ENCODE peak calls at places on chromosomes 4 and X, in five cellular contexts. A, S, F, H and T are unnamed samples.

GRCh38 chr4:80072607-80073361 is at the start of gene ANTXR2:
- DNase-seq in A (peak), S (peak), F (peak), H (peak), T (peak)

GRCh38 chrX:2521092-2521926 is 20.5 kb upstream of the DHRSX start:
- DNase-seq in A (no peak), S (no peak), F (no peak), H (no peak), T (no peak)

GRCh38 chr4:5809216-5809776 is 83.6 kb downstream of the CRMP1 start:
- DNase-seq in A (no peak), S (no peak), F (no peak), H (no peak), T (no peak)

GRCh38 chr4:90121961-90122748 is 5.0 kb upstream of the CCSER1 start:
- DNase-seq in A (no peak), S (no peak), F (no peak), H (no peak), T (no peak)

GRCh38 chrX:43836435-43837184 is 45.6 kb downstream of the MAOB start:
- DNase-seq in A (no peak), S (no peak), F (peak), H (peak), T (no peak)

GRCh38 chr4:16079046-16079445 is 4.8 kb downstream of the PROM1 start:
- DNase-seq in A (no peak), S (no peak), F (no peak), H (no peak), T (no peak)

GRCh38 chr4:52076731-52077130 is 25.6 kb downstream of the SPATA18 start:
- DNase-seq in A (no peak), S (no peak), F (no peak), H (peak), T (no peak)

GRCh38 chr4:2805712-2806391 is 13.0 kb downstream of the SH3BP2 start:
- DNase-seq in A (peak), S (no peak), F (peak), H (no peak), T (no peak)

GRCh38 chrX:131830400-131831184 is 192.5 kb upstream of the STK26 start:
- DNase-seq in A (peak), S (peak), F (peak), H (peak), T (peak)

GRCh38 chr4:48635310-48635709 is 144.8 kb downstream of the FRYL start:
- DNase-seq in A (no peak), S (no peak), F (peak), H (no peak), T (no peak)

GRCh38 chrX:71227370-71228062 is 4.5 kb downstream of the GJB1 start:
- DNase-seq in A (no peak), S (no peak), F (no peak), H (no peak), T (no peak)

GRCh38 chr4:139555705-139556070 is 331 bp downstream of the SETD7 start:
- DNase-seq in A (peak), S (no peak), F (no peak), H (no peak), T (no peak)

GRCh38 chrX:53682885-53683555 is 3.5 kb downstream of the HUWE1 start:
- DNase-seq in A (no peak), S (no peak), F (peak), H (peak), T (peak)

GRCh38 chrX:135477576-135477975 is 42.9 kb upstream of the INTS6L start:
- DNase-seq in A (peak), S (peak), F (peak), H (peak), T (peak)

GRCh38 chr4:176319237-176319703 is 496 bp upstream of the SPCS3 start:
- DNase-seq in A (no peak), S (no peak), F (no peak), H (no peak), T (no peak)

GRCh38 chr4:176134670-176135069 is 60.7 kb downstream of the SPATA4 start:
- DNase-seq in A (no peak), S (no peak), F (no peak), H (no peak), T (no peak)

GRCh38 chr4:22338806-22339205 is 177.1 kb downstream of the ADGRA3 start:
- DNase-seq in A (no peak), S (no peak), F (no peak), H (no peak), T (no peak)

GRCh38 chrX:14030248-14030592 is 528 bp upstream of the GEMIN8 start:
- DNase-seq in A (no peak), S (no peak), F (peak), H (no peak), T (peak)

GRCh38 chrX:132257116-132257515 is 37.9 kb upstream of the RAP2C start:
- DNase-seq in A (no peak), S (no peak), F (peak), H (no peak), T (peak)

GRCh38 chrX:115266300-115266699 is 23.2 kb upstream of the LUZP4 start:
- DNase-seq in A (no peak), S (no peak), F (no peak), H (no peak), T (no peak)

GRCh38 chr4:77631276-77631675 is 25.7 kb downstream of the CXCL13 start:
- DNase-seq in A (no peak), S (no peak), F (no peak), H (no peak), T (no peak)

GRCh38 chr4:140641105-140641555 is 72.4 kb upstream of the UCP1 start:
- DNase-seq in A (no peak), S (no peak), F (no peak), H (no peak), T (no peak)

GRCh38 chr4:15895517-15895916 is 43.0 kb downstream of the FGFBP1 start:
- DNase-seq in A (no peak), S (no peak), F (no peak), H (no peak), T (no peak)

GRCh38 chr4:186855111-186855510 is 131.5 kb upstream of the FAT1 start:
- DNase-seq in A (no peak), S (no peak), F (no peak), H (no peak), T (no peak)

GRCh38 chrX:95764972-95765451 is 919.6 kb upstream of the DIAPH2 start:
- DNase-seq in A (no peak), S (no peak), F (peak), H (peak), T (peak)

GRCh38 chrX:153609917-153610833 is 11.2 kb upstream of the CCNQ start:
- DNase-seq in A (peak), S (peak), F (peak), H (peak), T (peak)

GRCh38 chr4:8110071-8110986 is 48.3 kb downstream of the ABLIM2 start:
- DNase-seq in A (no peak), S (no peak), F (no peak), H (peak), T (no peak)

GRCh38 chr4:139483000-139483399 is 29.1 kb downstream of the RAB33B start:
- DNase-seq in A (no peak), S (no peak), F (no peak), H (no peak), T (no peak)